ENCODE peak calls at places on chromosomes 6 and 20, in nine cellular contexts. J is hepatocyte; F is AG08395; Q is mammary epithelial cell; E is stimulated activated naive CD4-positive, alpha-beta T cell; M is NCI-H2029 treated with DMSO at 0.1 percent for 48 hours; B is LoVo; R is AG10803; U is NCI-H460. N is an unnamed sample.

GRCh38 chr20:37501940-37502339 is 19.1 kb upstream of the NNAT start:
- DNase-seq in Q (no peak), B (no peak), M (peak), E (no peak), U (no peak), F (no peak), R (no peak), J (no peak), N (no peak)

GRCh38 chr20:56328861-56329260 is 29.9 kb upstream of the FAM210B start:
- DNase-seq in M (no peak), B (peak), Q (peak), J (peak), U (no peak), E (no peak), R (no peak), F (peak), N (no peak)

GRCh38 chr20:47343007-47343472 is 13.5 kb downstream of the ZMYND8 start:
- DNase-seq in M (peak), R (no peak), U (no peak), Q (no peak), J (no peak), B (no peak), F (no peak), E (no peak), N (no peak)

GRCh38 chr6:158849899-158850806 is 31.0 kb upstream of the EZR start:
- DNase-seq in B (peak), Q (peak), M (peak), U (peak), E (peak), R (peak), J (peak), F (peak), N (no peak)

GRCh38 chr6:91149246-91149645 is 562.4 kb upstream of the MAP3K7 start:
- DNase-seq in F (no peak), R (no peak), Q (no peak), U (no peak), J (no peak), B (no peak), M (no peak), E (no peak), N (no peak)

GRCh38 chr6:142326539-142326938 is 24.7 kb downstream of the ADGRG6 start:
- DNase-seq in J (no peak), B (no peak), Q (no peak), M (no peak), E (no peak), U (no peak), R (no peak), F (no peak), N (no peak)

GRCh38 chr20:60200305-60200918 is 242.2 kb downstream of the CDH26 start:
- DNase-seq in R (no peak), U (no peak), J (no peak), E (no peak), M (no peak), Q (no peak), B (no peak), F (no peak), N (no peak)

GRCh38 chr6:9428416-9429172 is 986.3 kb downstream of the TFAP2A start:
- DNase-seq in M (no peak), U (no peak), Q (peak), F (peak), E (no peak), B (no peak), J (no peak), R (peak), N (no peak)

GRCh38 chr6:1602356-1602713 is 7.4 kb upstream of the FOXC1 start:
- DNase-seq in E (no peak), U (no peak), M (no peak), R (no peak), F (no peak), B (no peak), J (no peak), Q (no peak), N (no peak)

GRCh38 chr20:48457261-48458002 is 370.4 kb downstream of the PREX1 start:
- DNase-seq in B (no peak), M (no peak), E (no peak), U (no peak), Q (no peak), J (no peak), R (no peak), F (no peak), N (no peak)

GRCh38 chr6:89805814-89806371 is 13.7 kb downstream of the MDN1 start:
- DNase-seq in M (no peak), F (no peak), U (no peak), J (no peak), Q (no peak), R (no peak), E (no peak), B (no peak), N (no peak)

GRCh38 chr6:113848280-113848679 is 8.9 kb upstream of the MARCKS start:
- DNase-seq in Q (no peak), E (no peak), J (no peak), B (no peak), F (no peak), M (no peak), R (no peak), U (no peak), N (no peak)

GRCh38 chr6:43339168-43339567 is 30.3 kb downstream of the ZNF318 start:
- DNase-seq in J (no peak), F (no peak), E (no peak), R (no peak), Q (no peak), U (no peak), B (no peak), M (no peak), N (no peak)

GRCh38 chr20:36330091-36330490 is 24.0 kb downstream of the DLGAP4 start:
- DNase-seq in J (no peak), B (no peak), Q (no peak), M (no peak), E (no peak), R (no peak), F (no peak), U (no peak), N (no peak)

GRCh38 chr6:85114583-85114939 is 335.3 kb upstream of the NT5E start:
- DNase-seq in U (no peak), R (no peak), B (no peak), F (no peak), Q (no peak), J (no peak), M (no peak), E (no peak), N (no peak)

GRCh38 chr6:154447929-154448328 is 62.6 kb downstream of the CNKSR3 start:
- DNase-seq in M (peak), E (no peak), B (no peak), R (no peak), Q (no peak), F (no peak), U (no peak), J (peak), N (no peak)

GRCh38 chr6:15663057-15663638 is 320 bp upstream of the DTNBP1 start:
- DNase-seq in M (peak), B (peak), J (no peak), U (peak), R (peak), F (peak), Q (no peak), E (no peak), N (no peak)

GRCh38 chr6:17101422-17102257 is at the start of gene STMND1:
- DNase-seq in J (peak), F (peak), E (no peak), M (peak), B (peak), Q (peak), U (no peak), R (peak), N (no peak)